ENCODE peak calls at places on chromosome 1, in ten cellular contexts. U is tibial artery, W is Karpas-422, S is brain microvascular endothelial cell, A is HL-60, V is heart left ventricle, M is adipocyte, O is tibial nerve, C is endodermal cell, D is thoracic aorta. E is an unnamed sample.

GRCh38 chr1:63116016-63116415 is 206.4 kb upstream of the FOXD3 start:
- DNase-seq in M (no peak), V (no peak), W (no peak), D (no peak), S (no peak), O (no peak), C (no peak), A (peak), U (no peak), E (no peak)

GRCh38 chr1:243798726-243799125 is 51.3 kb downstream of the AKT3 start:
- DNase-seq in U (no peak), A (no peak), C (no peak), S (peak), O (no peak), W (no peak), V (no peak), D (no peak), M (peak), E (no peak)

GRCh38 chr1:183163311-183163710 is 22.8 kb upstream of the LAMC2 start:
- DNase-seq in S (peak), U (no peak), D (no peak), C (no peak), A (no peak), O (no peak), M (peak), W (no peak), V (no peak), E (no peak)

GRCh38 chr1:8435569-8436071 is 117.7 kb downstream of the SLC45A1 start:
- DNase-seq in O (no peak), U (no peak), S (no peak), W (peak), D (no peak), V (no peak), M (no peak), C (no peak), A (no peak), E (no peak)

GRCh38 chr1:244163131-244163530 is 112.0 kb downstream of the ZBTB18 start:
- DNase-seq in M (peak), S (peak), W (no peak), D (no peak), A (no peak), O (no peak), V (no peak), C (no peak), U (no peak), E (no peak)

GRCh38 chr1:88530246-88530645 is 153.8 kb upstream of the PKN2 start:
- DNase-seq in O (no peak), M (no peak), V (no peak), W (no peak), C (no peak), D (no peak), A (no peak), U (no peak), S (no peak), E (no peak)

GRCh38 chr1:85464497-85465098 is 361 bp downstream of the DDAH1 start:
- DNase-seq in U (peak), M (peak), C (peak), D (peak), O (peak), A (no peak), S (peak), W (no peak), V (peak), E (no peak)

GRCh38 chr1:230778916-230779590 is 31.9 kb downstream of the CAPN9 start:
- DNase-seq in A (no peak), C (no peak), S (no peak), O (no peak), V (no peak), U (no peak), W (no peak), M (peak), D (no peak), E (no peak)

GRCh38 chr1:234906654-234907053 is 222.0 kb downstream of the TOMM20 start:
- DNase-seq in C (no peak), U (no peak), W (no peak), A (no peak), O (no peak), M (no peak), V (no peak), S (no peak), D (no peak), E (no peak)

GRCh38 chr1:25063591-25064416 is 133.7 kb upstream of the RUNX3 start:
- DNase-seq in U (no peak), M (peak), D (no peak), A (no peak), W (no peak), C (no peak), O (no peak), V (no peak), S (no peak), E (no peak)

GRCh38 chr1:2989185-2989584 is 32.1 kb upstream of the ACTRT2 start:
- DNase-seq in D (no peak), W (no peak), M (no peak), U (peak), O (no peak), V (no peak), S (no peak), C (no peak), A (no peak), E (no peak)

GRCh38 chr1:217982711-217983405 is 302.2 kb upstream of the RRP15 start:
- DNase-seq in D (no peak), S (no peak), O (no peak), C (no peak), M (no peak), V (no peak), W (no peak), U (no peak), A (no peak), E (no peak)

GRCh38 chr1:112712191-112712590 is 2.9 kb downstream of the PPM1J start:
- DNase-seq in M (no peak), C (no peak), A (no peak), D (no peak), W (no peak), V (no peak), O (no peak), S (no peak), U (no peak), E (no peak)

GRCh38 chr1:112714313-112715263 is 544 bp downstream of the PPM1J start:
- DNase-seq in A (no peak), C (peak), V (no peak), O (no peak), W (peak), U (peak), M (peak), D (no peak), S (no peak), E (no peak)

GRCh38 chr1:112715264-112716053 is at the start of gene PPM1J:
- DNase-seq in W (peak), U (peak), S (peak), A (peak), O (peak), C (peak), M (peak), V (peak), D (peak), E (peak)

GRCh38 chr1:112712701-112713128 is 2.4 kb downstream of the PPM1J start:
- DNase-seq in C (peak), M (no peak), S (no peak), D (no peak), A (no peak), V (no peak), U (no peak), O (no peak), W (no peak), E (no peak)

GRCh38 chr1:112713466-112714312 is 1.4 kb downstream of the PPM1J start:
- DNase-seq in S (no peak), O (no peak), W (peak), M (no peak), U (peak), V (no peak), A (peak), C (peak), D (no peak), E (no peak)
- H3K4me3 ChIP-seq in S (peak), O (peak), W (peak), M (peak), U (peak), V (peak), A (peak), C (peak), D (peak), E (peak)

GRCh38 chr1:9624081-9624480 is 27.4 kb upstream of the PIK3CD start:
- DNase-seq in U (no peak), D (no peak), V (no peak), S (no peak), C (no peak), O (no peak), A (no peak), W (no peak), M (no peak), E (no peak)

GRCh38 chr1:9628541-9629444 is 22.7 kb upstream of the PIK3CD start:
- DNase-seq in S (no peak), A (peak), U (no peak), W (no peak), V (no peak), M (no peak), C (no peak), O (no peak), D (no peak), E (no peak)

GRCh38 chr1:9625761-9626160 is 25.8 kb upstream of the PIK3CD start:
- DNase-seq in A (no peak), V (no peak), M (no peak), U (no peak), D (no peak), W (no peak), S (no peak), O (no peak), C (no peak), E (no peak)

GRCh38 chr1:9629445-9630201 is 21.9 kb upstream of the PIK3CD start:
- DNase-seq in C (no peak), A (peak), D (no peak), O (no peak), W (peak), M (no peak), S (no peak), V (peak), U (peak), E (no peak)

DNA sequence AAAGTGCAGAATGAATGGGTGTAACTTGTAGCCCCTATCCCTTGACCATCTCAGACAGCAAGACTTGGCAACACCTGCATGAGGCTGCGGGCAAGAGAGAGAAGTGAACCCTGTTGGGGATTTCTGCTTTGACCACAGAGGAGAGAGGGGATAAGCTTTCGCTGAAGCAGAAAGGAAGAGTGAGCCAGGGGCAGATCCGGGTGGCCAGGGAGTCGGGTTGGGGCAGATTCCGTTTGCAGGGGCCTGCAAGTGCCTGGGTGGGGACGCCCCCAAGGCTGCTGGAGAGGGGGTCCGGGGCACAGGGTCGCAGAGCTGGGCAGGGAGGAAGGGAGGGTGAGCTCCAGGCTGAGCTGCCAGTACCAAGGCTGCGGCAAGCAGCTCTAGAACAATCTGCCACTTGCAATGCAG is 25.3 kb upstream of the PIK3CD start:
- DNase-seq in A (no peak), V (no peak), U (no peak), W (no peak), S (no peak), C (no peak), M (no peak), O (no peak), D (no peak), E (no peak)
- H3K4me3 ChIP-seq in A (no peak), V (no peak), U (no peak), W (peak), S (no peak), C (no peak), M (no peak), O (no peak), D (no peak), E (no peak)

GRCh38 chr1:205664399-205665108 is 15.8 kb downstream of the SLC45A3 start:
- DNase-seq in M (no peak), U (no peak), W (no peak), D (no peak), C (peak), V (no peak), O (no peak), S (no peak), A (no peak), E (no peak)
- H3K4me3 ChIP-seq in M (no peak), U (no peak), W (no peak), D (no peak), C (no peak), V (no peak), O (no peak), S (no peak), A (no peak), E (no peak)

GRCh38 chr1:15620890-15621682 is 3.8 kb downstream of the DDI2 start:
- DNase-seq in M (no peak), U (no peak), W (no peak), D (no peak), C (no peak), O (no peak), V (no peak), S (no peak), A (no peak), E (no peak)
- H3K4me3 ChIP-seq in M (peak), U (no peak), W (no peak), D (no peak), C (no peak), O (no peak), V (no peak), S (no peak), A (no peak), E (no peak)

E was measured in iPS DF 6.9.